ENCODE peak calls at places on chromosomes 6 and 20, in five cellular contexts. U, K, J, Y and I are unnamed samples.

GRCh38 chr6:167643716-167644115 is 183.0 kb upstream of the AFDN start:
- DNase-seq in U (no peak), K (no peak), J (no peak), Y (no peak), I (no peak)

GRCh38 chr6:28693751-28694443 is 168.2 kb downstream of the GPX5 start:
- DNase-seq in U (no peak), K (no peak), J (no peak), Y (peak; percentile 56), I (no peak)

GRCh38 chr6:151679081-151679480 is 128.4 kb upstream of the ESR1 start:
- DNase-seq in U (no peak), K (no peak), J (no peak), Y (no peak), I (no peak)

GRCh38 chr6:50657513-50657912 is 55.8 kb upstream of the TFAP2D start:
- DNase-seq in U (no peak), K (no peak), J (no peak), Y (no peak), I (no peak)

GRCh38 chr6:46637145-46637544 is 15.5 kb downstream of the CYP39A1 start:
- DNase-seq in U (peak; percentile 8), K (no peak), J (no peak), Y (no peak), I (no peak)

GRCh38 chr6:166167801-166168615 is at the start of gene TBXT:
- DNase-seq in U (no peak), K (peak; percentile 51), J (no peak), Y (peak; percentile 86), I (no peak)

GRCh38 chr6:113120577-113121285 is 736.4 kb upstream of the MARCKS start:
- DNase-seq in U (peak; percentile 52), K (no peak), J (no peak), Y (no peak), I (no peak)

GRCh38 chr20:48175261-48175660 is 390.0 kb upstream of the SULF2 start:
- DNase-seq in U (no peak), K (no peak), J (no peak), Y (no peak), I (no peak)

GRCh38 chr6:28866342-28867077 is 57.3 kb downstream of the TRIM27 start:
- DNase-seq in U (peak; percentile 86), K (no peak), J (peak; percentile 33), Y (peak; percentile 84), I (peak; percentile 85)

GRCh38 chr20:46174469-46175126 is 56.5 kb downstream of the CD40 start:
- DNase-seq in U (peak; percentile 75), K (no peak), J (peak; percentile 88), Y (peak; percentile 92), I (peak; percentile 57)

GRCh38 chr20:2485662-2486061 is 15.1 kb upstream of the SNRPB start:
- DNase-seq in U (no peak), K (no peak), J (no peak), Y (no peak), I (no peak)

GRCh38 chr20:63731410-63731809 is 5.1 kb upstream of the LIME1 start:
- DNase-seq in U (no peak), K (no peak), J (no peak), Y (no peak), I (no peak)

GRCh38 chr6:32954212-32954745 is 1.4 kb upstream of the HLA-DMA start:
- DNase-seq in U (no peak), K (no peak), J (no peak), Y (no peak), I (no peak)

GRCh38 chr20:33176101-33176500 is 8.1 kb downstream of the BPIFA2 start:
- DNase-seq in U (no peak), K (no peak), J (no peak), Y (no peak), I (no peak)

GRCh38 chr20:37075932-37076685 is 19.7 kb downstream of the RBL1 start:
- DNase-seq in U (no peak), K (no peak), J (no peak), Y (no peak), I (no peak)

GRCh38 chr20:50438986-50439407 is 71.2 kb upstream of the PTPN1 start:
- DNase-seq in U (peak; percentile 87), K (no peak), J (peak; percentile 27), Y (no peak), I (no peak)
- TF ChIP-seq EP300 in U (peak; percentile 47), K (no peak), J (no peak), Y (no peak), I (peak; percentile 17)

DNA sequence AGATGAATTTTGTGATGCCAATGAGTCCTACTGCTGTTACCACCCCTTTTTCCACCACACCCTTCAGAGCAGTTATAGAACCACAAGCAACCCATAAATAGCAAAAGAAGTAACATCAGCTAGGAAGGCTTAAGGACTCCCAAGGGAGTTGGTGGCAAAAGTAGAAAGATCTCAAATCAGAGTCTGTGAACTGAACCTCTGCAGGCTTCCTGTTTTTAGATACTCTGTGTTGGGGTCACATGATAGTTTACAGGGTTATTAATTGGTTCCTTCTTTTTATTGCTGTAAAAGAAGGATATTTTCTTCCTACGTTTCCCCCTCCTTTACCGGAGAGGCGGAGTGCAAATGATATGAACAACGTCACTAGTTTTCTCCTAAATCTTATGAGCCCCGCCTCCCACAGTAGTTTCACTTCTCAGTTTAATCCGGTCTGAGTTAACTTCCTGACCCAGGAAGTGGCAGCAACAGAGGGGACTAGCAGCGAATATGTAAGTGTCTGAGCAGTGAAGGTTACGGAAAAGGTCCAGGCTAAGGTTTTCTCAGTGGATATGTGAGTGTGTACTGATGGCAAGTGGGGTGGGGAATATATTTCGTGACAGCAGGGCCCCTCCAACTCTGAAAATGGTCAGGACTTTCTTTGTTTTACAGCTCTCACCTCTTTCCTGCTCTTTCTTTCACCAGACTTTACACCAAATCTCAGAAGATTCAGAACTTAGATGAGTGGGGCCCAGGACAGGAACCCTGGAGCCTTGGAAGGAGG is at the start of gene TRIM38:
- DNase-seq in U (peak; percentile 67), K (peak; percentile 85), J (peak; percentile 69), Y (no peak), I (peak; percentile 74)
- TF ChIP-seq KDM1A in U (no peak), K (no peak), J (peak; percentile 32), Y (no peak), I (no peak)

DNA sequence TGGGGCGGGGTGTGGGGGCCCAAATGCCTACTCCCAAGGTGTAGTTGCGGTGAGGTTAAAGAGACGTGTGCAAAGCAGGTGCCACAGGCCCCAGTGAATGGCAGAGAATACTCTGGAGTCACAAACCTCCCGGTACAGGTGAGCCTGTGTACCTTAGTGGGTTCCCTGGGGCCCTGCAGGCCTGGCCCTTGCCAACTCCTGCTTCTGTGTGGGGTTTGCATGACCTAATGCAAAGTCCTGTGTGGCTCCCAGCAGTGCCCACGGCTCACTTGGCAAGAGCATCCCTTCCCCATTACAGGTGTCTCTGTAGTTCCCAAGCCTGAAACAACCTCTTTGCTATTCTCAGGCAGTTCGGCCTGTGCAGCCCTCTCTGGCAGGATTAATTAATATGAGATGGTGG is 17.5 kb downstream of the SPDEF start:
- DNase-seq in U (no peak), K (no peak), J (no peak), Y (no peak), I (no peak)
- TF ChIP-seq EP300 in U (no peak), K (no peak), J (no peak), Y (no peak), I (no peak)

GRCh38 chr6:110748458-110748857 is 66.8 kb downstream of the CDK19 start:
- DNase-seq in U (peak; percentile 13), K (no peak), J (no peak), Y (no peak), I (no peak)

GRCh38 chr6:110741517-110741916 is 73.8 kb downstream of the CDK19 start:
- DNase-seq in U (no peak), K (no peak), J (no peak), Y (no peak), I (no peak)

GRCh38 chr6:110744991-110745390 is 70.3 kb downstream of the CDK19 start:
- DNase-seq in U (no peak), K (no peak), J (no peak), Y (no peak), I (no peak)

GRCh38 chr6:110746680-110747079 is 68.6 kb downstream of the CDK19 start:
- DNase-seq in U (peak; percentile 9), K (no peak), J (no peak), Y (no peak), I (peak; percentile 93)
- TF ChIP-seq KDM1A in U (no peak), K (no peak), J (no peak), Y (no peak), I (no peak)

GRCh38 chr6:41920921-41921711 is at the start of the genes BYSL and MED20:
- DNase-seq in U (peak; percentile 97), K (peak; percentile 83), J (peak; percentile 95), Y (peak; percentile 97), I (peak; percentile 92)
- TF ChIP-seq EP300 in U (no peak), K (peak; percentile 57), J (peak; percentile 43), Y (no peak), I (no peak)

DNA sequence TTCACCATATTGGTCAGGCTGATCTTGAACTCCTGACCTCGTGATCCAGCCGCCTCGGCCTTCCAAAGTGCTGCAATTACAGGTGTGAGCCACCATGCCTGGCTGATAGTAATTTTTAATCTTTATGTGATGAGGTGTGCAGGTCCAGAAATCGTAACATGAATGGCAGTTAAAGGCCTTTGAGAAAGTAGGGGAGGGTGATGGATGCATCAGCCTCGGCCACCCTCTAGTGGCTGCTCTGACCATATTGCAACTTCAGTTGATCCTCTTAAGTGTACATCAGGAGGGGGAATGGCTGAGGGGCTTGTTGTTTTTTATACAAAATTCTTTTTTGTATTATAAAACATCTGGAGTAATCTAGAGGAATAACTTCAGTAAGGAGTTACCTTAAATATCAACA is 193.0 kb downstream of the ZFAND3 start:
- DNase-seq in U (peak; percentile 47), K (no peak), J (peak; percentile 42), Y (peak; percentile 48), I (peak; percentile 57)
- TF ChIP-seq KDM1A in U (no peak), K (no peak), J (no peak), Y (no peak), I (no peak)

GRCh38 chr6:149840345-149841075 is 23.6 kb downstream of the LRP11 start:
- DNase-seq in U (peak; percentile 76), K (no peak), J (peak; percentile 72), Y (peak; percentile 84), I (peak; percentile 82)
- TF ChIP-seq EP300 in U (no peak), K (no peak), J (no peak), Y (no peak), I (no peak)

DNA sequence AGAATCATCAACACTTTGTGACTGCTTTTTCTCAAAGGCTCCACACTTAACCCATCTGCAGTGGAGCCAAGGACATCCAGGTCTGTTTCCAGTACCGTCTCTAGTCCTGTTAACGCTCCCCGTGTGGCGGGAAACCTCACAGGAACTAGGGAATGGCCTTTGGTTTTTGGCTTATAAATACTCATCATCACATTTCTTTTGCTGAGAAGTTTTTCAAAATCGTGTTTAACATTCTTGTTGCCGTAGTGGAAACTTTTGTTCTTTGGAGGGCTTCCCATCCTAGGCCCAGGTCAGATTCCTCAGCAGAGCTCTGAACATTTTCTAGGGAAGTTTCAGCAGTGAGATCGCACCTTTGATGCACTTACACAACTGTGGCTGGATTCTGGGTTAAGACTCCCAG is 24.6 kb downstream of the DAAM2 start:
- DNase-seq in U (no peak), K (no peak), J (no peak), Y (no peak), I (no peak)
- TF ChIP-seq KDM1A in U (no peak), K (no peak), J (no peak), Y (no peak), I (no peak)

DNA sequence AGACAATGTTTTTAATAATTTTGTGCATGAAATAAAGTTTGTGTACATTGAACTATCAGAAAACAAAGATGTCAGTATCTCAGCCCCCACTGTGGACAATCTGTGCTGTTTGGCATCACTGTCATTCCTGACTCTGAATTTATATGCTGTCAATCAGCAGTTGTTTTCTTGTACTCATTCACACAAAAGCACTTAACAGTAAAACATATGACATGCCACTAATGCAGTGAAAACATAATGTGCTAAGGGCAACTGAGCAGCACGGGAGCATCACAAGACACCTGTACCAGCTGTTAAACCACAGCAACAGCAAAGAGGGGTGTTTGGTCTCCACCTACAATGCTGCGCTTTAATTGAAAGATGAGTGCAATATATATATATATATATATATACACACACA is 647.8 kb upstream of the SLC35B3 start:
- DNase-seq in U (no peak), K (no peak), J (no peak), Y (no peak), I (no peak)
- TF ChIP-seq EP300 in U (no peak), K (no peak), J (no peak), Y (no peak), I (no peak)